ENCODE peak calls at places on chromosomes 4 and X, in four cellular contexts. One of them, this sample, is unnamed.

GRCh38 chrX:45758738-45759397 is 558.2 kb upstream of the DIPK2B start:
- DNase-seq in A549: no peak
- DNase-seq in uterus: no peak
- DNase-seq in lower leg skin: no peak
- DNase-seq in this sample: no peak

GRCh38 chrX:8453619-8454018 is 11.0 kb upstream of the VCX3B start:
- DNase-seq in lower leg skin: no peak
- DNase-seq in A549: no peak
- DNase-seq in uterus: no peak
- DNase-seq in this sample: no peak

GRCh38 chr4:183111452-183111885 is 12.4 kb downstream of the WWC2 start:
- DNase-seq in A549: no peak
- DNase-seq in lower leg skin: no peak
- DNase-seq in uterus: no peak
- DNase-seq in this sample: no peak

GRCh38 chr4:174047363-174047762 is 236.1 kb downstream of the FBXO8 start:
- DNase-seq in lower leg skin: no peak
- DNase-seq in A549: no peak
- DNase-seq in uterus: no peak
- DNase-seq in this sample: no peak

GRCh38 chr4:140308366-140309123 is 64.9 kb upstream of the SCOC start:
- DNase-seq in lower leg skin: peak; percentile 67
- DNase-seq in uterus: peak; percentile 62
- DNase-seq in A549: no peak
- DNase-seq in this sample: no peak

GRCh38 chrX:97854071-97854470 is 970.4 kb downstream of the RPA4 start:
- DNase-seq in A549: no peak
- DNase-seq in uterus: no peak
- DNase-seq in lower leg skin: no peak
- DNase-seq in this sample: no peak

GRCh38 chr4:6293097-6293445 is 23.4 kb downstream of the WFS1 start:
- DNase-seq in lower leg skin: no peak
- DNase-seq in uterus: no peak
- DNase-seq in A549: no peak
- DNase-seq in this sample: no peak

GRCh38 chr4:155888171-155888570 is 15.3 kb upstream of the TDO2 start:
- DNase-seq in uterus: no peak
- DNase-seq in A549: no peak
- DNase-seq in lower leg skin: no peak
- DNase-seq in this sample: no peak

GRCh38 chr4:173040200-173040599 is 128.4 kb upstream of the GALNT7 start:
- DNase-seq in uterus: no peak
- DNase-seq in lower leg skin: no peak
- DNase-seq in A549: no peak
- DNase-seq in this sample: no peak

GRCh38 chrX:107707866-107708265 is 67.7 kb downstream of the TSC22D3 start:
- DNase-seq in uterus: no peak
- DNase-seq in A549: no peak
- DNase-seq in lower leg skin: no peak
- DNase-seq in this sample: no peak

GRCh38 chrX:115134366-115134765 is 54.8 kb upstream of the RBMXL3 start:
- DNase-seq in A549: no peak
- DNase-seq in uterus: no peak
- DNase-seq in lower leg skin: no peak
- DNase-seq in this sample: no peak

GRCh38 chr4:136395212-136395722 is 1137.0 kb downstream of the PCDH18 start:
- DNase-seq in A549: no peak
- DNase-seq in uterus: no peak
- DNase-seq in lower leg skin: no peak
- DNase-seq in this sample: no peak

GRCh38 chr4:21625447-21625846 is 323.1 kb downstream of the KCNIP4 start:
- DNase-seq in A549: no peak
- DNase-seq in uterus: no peak
- DNase-seq in lower leg skin: no peak
- DNase-seq in this sample: no peak

GRCh38 chr4:48342559-48342878 is 1.2 kb downstream of the SLAIN2 start:
- DNase-seq in A549: no peak
- DNase-seq in lower leg skin: no peak
- DNase-seq in uterus: no peak
- DNase-seq in this sample: no peak

GRCh38 chr4:138398297-138398696 is 156.1 kb upstream of the SLC7A11 start:
- DNase-seq in lower leg skin: no peak
- DNase-seq in A549: no peak
- DNase-seq in uterus: no peak
- DNase-seq in this sample: no peak

GRCh38 chr4:46937493-46937892 is 28.4 kb upstream of the COX7B2 start:
- DNase-seq in lower leg skin: no peak
- DNase-seq in uterus: no peak
- DNase-seq in A549: no peak
- DNase-seq in this sample: no peak
- TF ChIP-seq CTCF in lower leg skin: no peak
- TF ChIP-seq CTCF in uterus: no peak
- TF ChIP-seq CTCF in A549: no peak
- TF ChIP-seq CTCF in this sample: no peak

GRCh38 chrX:119692241-119693031 is 532 bp downstream of the SEPTIN6 start:
- DNase-seq in uterus: no peak
- DNase-seq in A549: peak; percentile 47
- DNase-seq in lower leg skin: no peak
- DNase-seq in this sample: no peak
- TF ChIP-seq CTCF in uterus: no peak
- TF ChIP-seq CTCF in A549: no peak
- TF ChIP-seq CTCF in lower leg skin: no peak
- TF ChIP-seq CTCF in this sample: no peak

GRCh38 chrX:110853610-110854009 is 58.0 kb upstream of the CHRDL1 start:
- DNase-seq in lower leg skin: peak; percentile 18
- DNase-seq in uterus: no peak
- DNase-seq in A549: peak; percentile 6
- DNase-seq in this sample: no peak
- TF ChIP-seq CTCF in lower leg skin: no peak
- TF ChIP-seq CTCF in uterus: no peak
- TF ChIP-seq CTCF in A549: peak; percentile 18
- TF ChIP-seq CTCF in this sample: no peak

DNA sequence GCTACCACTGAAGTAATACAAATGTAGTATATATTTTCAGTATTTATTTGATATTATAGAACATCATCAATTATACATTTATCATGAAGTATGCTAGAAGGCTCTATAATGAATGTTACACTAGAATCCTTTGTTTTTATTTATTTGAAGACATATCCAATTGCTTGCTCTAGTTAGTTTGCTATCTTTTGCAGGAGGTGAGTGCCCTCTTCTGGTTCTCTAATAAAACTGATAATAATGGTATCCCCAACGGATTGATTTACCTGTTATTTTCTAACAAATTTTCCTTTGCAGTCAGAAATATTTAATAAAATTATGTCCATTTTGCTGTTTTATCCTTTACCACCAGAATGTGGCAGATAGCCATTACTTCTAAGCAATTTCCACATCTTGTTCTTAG is 274.3 kb upstream of the TACR3 start:
- DNase-seq in uterus: no peak
- DNase-seq in A549: no peak
- DNase-seq in lower leg skin: no peak
- DNase-seq in this sample: no peak
- TF ChIP-seq CTCF in uterus: no peak
- TF ChIP-seq CTCF in A549: peak; percentile 19
- TF ChIP-seq CTCF in lower leg skin: no peak
- TF ChIP-seq CTCF in this sample: no peak

GRCh38 chr4:111136438-111136837 is 513.6 kb upstream of the PITX2 start:
- DNase-seq in uterus: no peak
- DNase-seq in lower leg skin: no peak
- DNase-seq in A549: no peak
- DNase-seq in this sample: no peak
- TF ChIP-seq CTCF in uterus: no peak
- TF ChIP-seq CTCF in lower leg skin: no peak
- TF ChIP-seq CTCF in A549: no peak
- TF ChIP-seq CTCF in this sample: no peak

GRCh38 chr4:37982736-37983135 is 22.5 kb downstream of the PTTG2 start:
- DNase-seq in lower leg skin: no peak
- DNase-seq in uterus: no peak
- DNase-seq in A549: no peak
- DNase-seq in this sample: no peak
- TF ChIP-seq CTCF in lower leg skin: no peak
- TF ChIP-seq CTCF in uterus: no peak
- TF ChIP-seq CTCF in A549: no peak
- TF ChIP-seq CTCF in this sample: no peak